ENCODE peak calls at places on chromosomes 5 and 9, in eight cellular contexts. S is CD4-positive, alpha-beta memory T cell; Y is neural progenitor cell; C is stomach; J is foreskin keratinocyte; G is PC-9; Z is fibroblast of lung; F is lower lobe of right lung. M is an unnamed sample.

GRCh38 chr9:96183751-96184150 is 118.2 kb downstream of the HSD17B3 start:
- DNase-seq in S (no peak), Y (no peak), C (no peak), J (no peak), G (no peak), Z (no peak), F (no peak), M (no peak)

GRCh38 chr5:137287564-137287963 is 211.6 kb downstream of the SPOCK1 start:
- DNase-seq in S (no peak), Y (no peak), C (no peak), J (no peak), G (no peak), Z (no peak), F (no peak), M (no peak)

GRCh38 chr9:93574900-93575705 is 1.3 kb upstream of the PHF2 start:
- DNase-seq in S (no peak), Y (peak; percentile 33), C (peak; percentile 20), J (no peak), G (no peak), Z (no peak), F (no peak), M (peak; percentile 75)

GRCh38 chr5:60161340-60161934 is 267.9 kb upstream of the PDE4D start:
- DNase-seq in S (no peak), Y (peak; percentile 45), C (no peak), J (peak; percentile 17), G (no peak), Z (peak; percentile 39), F (no peak), M (peak; percentile 40)

GRCh38 chr5:176180781-176181180 is 57.4 kb upstream of the SIMC1 start:
- DNase-seq in S (no peak), Y (no peak), C (no peak), J (no peak), G (no peak), Z (no peak), F (no peak), M (peak; percentile 59)

GRCh38 chr5:75152861-75153260 is 83.8 kb downstream of the ANKRD31 start:
- DNase-seq in S (no peak), Y (no peak), C (peak; percentile 35), J (peak; percentile 88), G (peak; percentile 69), Z (no peak), F (no peak), M (no peak)

GRCh38 chr9:96136992-96137665 is 164.8 kb downstream of the HSD17B3 start:
- DNase-seq in S (no peak), Y (peak; percentile 23), C (peak; percentile 79), J (peak; percentile 10), G (no peak), Z (peak; percentile 55), F (peak; percentile 64), M (peak; percentile 55)

GRCh38 chr9:13568446-13568845 is 289.0 kb upstream of the MPDZ start:
- DNase-seq in S (no peak), Y (no peak), C (no peak), J (no peak), G (no peak), Z (peak; percentile 41), F (no peak), M (no peak)

GRCh38 chr5:38692780-38693507 is 136.5 kb upstream of the LIFR start:
- DNase-seq in S (no peak), Y (no peak), C (no peak), J (no peak), G (no peak), Z (no peak), F (no peak), M (no peak)

GRCh38 chr5:154238776-154239481 is 48.4 kb downstream of the GALNT10 start:
- DNase-seq in S (no peak), Y (no peak), C (no peak), J (no peak), G (no peak), Z (no peak), F (no peak), M (no peak)

GRCh38 chr9:91840882-91841281 is 109.1 kb downstream of the ROR2 start:
- DNase-seq in S (no peak), Y (no peak), C (no peak), J (no peak), G (no peak), Z (no peak), F (no peak), M (peak; percentile 9)

GRCh38 chr9:128146591-128147120 is 2.6 kb upstream of the LCN2 start:
- DNase-seq in S (no peak), Y (no peak), C (no peak), J (no peak), G (no peak), Z (no peak), F (peak; percentile 24), M (peak; percentile 55)

GRCh38 chr5:135392256-135392655 is 6.8 kb downstream of the MACROH2A1 start:
- DNase-seq in S (no peak), Y (no peak), C (no peak), J (peak; percentile 35), G (no peak), Z (peak; percentile 94), F (no peak), M (no peak)

GRCh38 chr5:11234501-11234911 is 473.5 kb upstream of the DAP start:
- DNase-seq in S (peak; percentile 39), Y (no peak), C (no peak), J (no peak), G (no peak), Z (no peak), F (no peak), M (no peak)

GRCh38 chr9:110650261-110650660 is 18.3 kb upstream of the MUSK start:
- DNase-seq in S (no peak), Y (no peak), C (no peak), J (no peak), G (no peak), Z (peak; percentile 88), F (no peak), M (no peak)

GRCh38 chr5:19862711-19863110 is 125.3 kb downstream of the CDH18 start:
- DNase-seq in S (no peak), Y (no peak), C (no peak), J (no peak), G (no peak), Z (no peak), F (no peak), M (no peak)

GRCh38 chr5:14208071-14209021 is 65.2 kb downstream of the TRIO start:
- DNase-seq in S (no peak), Y (no peak), C (no peak), J (peak; percentile 96), G (peak; percentile 34), Z (peak; percentile 93), F (no peak), M (no peak)

GRCh38 chr5:34826347-34826746 is 12.6 kb upstream of the TTC23L start:
- DNase-seq in S (no peak), Y (peak; percentile 30), C (no peak), J (no peak), G (no peak), Z (peak; percentile 77), F (no peak), M (no peak)

GRCh38 chr9:132372177-132373095 is 17.6 kb upstream of the SETX start:
- DNase-seq in S (no peak), Y (no peak), C (peak; percentile 34), J (no peak), G (peak; percentile 73), Z (no peak), F (peak; percentile 71), M (no peak)

GRCh38 chr5:61942462-61943049 is 363.4 kb upstream of the KIF2A start:
- DNase-seq in S (no peak), Y (no peak), C (no peak), J (no peak), G (no peak), Z (no peak), F (no peak), M (no peak)

GRCh38 chr5:61943718-61944117 is 362.3 kb upstream of the KIF2A start:
- DNase-seq in S (no peak), Y (peak; percentile 4), C (no peak), J (no peak), G (no peak), Z (no peak), F (no peak), M (no peak)

GRCh38 chr5:61941637-61942036 is 364.4 kb upstream of the KIF2A start:
- DNase-seq in S (no peak), Y (no peak), C (no peak), J (peak; percentile 71), G (no peak), Z (peak; percentile 44), F (no peak), M (no peak)
- H3K27me3 ChIP-seq in S (no peaks in the 10 kb centered on the region), Y (no peaks in the 10 kb centered on the region), C (no peaks in the 10 kb centered on the region), J (peaks cover 4% of the 10 kb centered on the region), G (peaks cover 37% of the 10 kb centered on the region), Z (no peaks in the 10 kb centered on the region), F (no peaks in the 10 kb centered on the region), M (no peaks in the 10 kb centered on the region)

GRCh38 chr9:126650830-126651341 is 37.2 kb downstream of the LMX1B start:
- DNase-seq in S (no peak), Y (no peak), C (no peak), J (no peak), G (peak; percentile 6), Z (no peak), F (no peak), M (no peak)

GRCh38 chr9:126652140-126652558 is 38.4 kb downstream of the LMX1B start:
- DNase-seq in S (no peak), Y (peak; percentile 64), C (peak; percentile 86), J (no peak), G (peak; percentile 28), Z (no peak), F (no peak), M (peak; percentile 82)

GRCh38 chr9:126649477-126649876 is 35.7 kb downstream of the LMX1B start:
- DNase-seq in S (no peak), Y (no peak), C (no peak), J (no peak), G (no peak), Z (no peak), F (no peak), M (no peak)

GRCh38 chr9:126647585-126648110 is 33.9 kb downstream of the LMX1B start:
- DNase-seq in S (no peak), Y (no peak), C (no peak), J (no peak), G (no peak), Z (no peak), F (no peak), M (no peak)

DNA sequence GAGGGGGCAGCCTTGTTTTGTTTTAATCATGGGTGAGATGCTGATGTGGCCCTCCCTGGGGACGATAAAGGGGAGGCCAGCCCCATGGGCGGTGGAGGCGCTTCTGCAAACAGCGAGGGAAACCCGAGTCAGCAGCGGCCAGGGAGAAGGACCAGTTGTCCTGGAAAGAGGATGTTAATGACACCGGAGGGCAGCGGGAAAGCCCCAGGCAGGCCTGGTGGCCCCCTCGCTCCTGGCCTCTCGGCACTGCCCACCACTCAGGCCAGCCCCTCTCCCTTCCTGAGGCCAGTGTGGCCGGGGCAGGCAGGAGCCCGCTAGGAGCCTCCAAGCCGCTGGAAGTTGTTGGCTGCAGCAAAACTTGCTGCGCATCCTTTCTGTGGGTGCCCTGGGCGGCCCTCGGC is 36.7 kb downstream of the LMX1B start:
- DNase-seq in S (no peak), Y (no peak), C (no peak), J (no peak), G (no peak), Z (no peak), F (no peak), M (peak; percentile 76)
- H3K27me3 ChIP-seq in S (peaks cover 4% of the 10 kb centered on the region), Y (peaks cover 94% of the 10 kb centered on the region), C (peaks cover 98% of the 10 kb centered on the region), J (peaks cover 70% of the 10 kb centered on the region), G (peaks cover 84% of the 10 kb centered on the region), Z (peaks cover 33% of the 10 kb centered on the region), F (peaks cover 75% of the 10 kb centered on the region), M (no peaks in the 10 kb centered on the region)

GRCh38 chr9:138067594-138068367 is 190.2 kb downstream of the CACNA1B start:
- DNase-seq in S (no peak), Y (no peak), C (peak; percentile 17), J (no peak), G (no peak), Z (no peak), F (no peak), M (peak; percentile 22)
- H3K27me3 ChIP-seq in S (no peaks in the 10 kb centered on the region), Y (no peaks in the 10 kb centered on the region), C (peaks cover 42% of the 10 kb centered on the region), J (no peaks in the 10 kb centered on the region), G (peaks cover 98% of the 10 kb centered on the region), Z (no peaks in the 10 kb centered on the region), F (peaks cover 7% of the 10 kb centered on the region), M (no peaks in the 10 kb centered on the region)

GRCh38 chr9:69175488-69175872 is 1.4 kb downstream of the TJP2 start:
- DNase-seq in S (no peak), Y (peak; percentile 30), C (no peak), J (no peak), G (no peak), Z (no peak), F (no peak), M (no peak)
- H3K27me3 ChIP-seq in S (peaks cover 10% of the 10 kb centered on the region), Y (peaks cover 32% of the 10 kb centered on the region), C (peaks cover 7% of the 10 kb centered on the region), J (no peaks in the 10 kb centered on the region), G (no peaks in the 10 kb centered on the region), Z (no peaks in the 10 kb centered on the region), F (no peaks in the 10 kb centered on the region), M (peaks cover 5% of the 10 kb centered on the region)

M was measured in H7.